ENCODE peak calls at places on chromosomes 12 and 14, in seven cellular contexts. H, R, I, S, V, Y and W are unnamed samples.

GRCh38 chr12:123519151-123520001 is 14.1 kb downstream of the RILPL1 start:
- DNase-seq in H (peak), R (peak), I (peak), S (no peak), V (no peak), Y (peak), W (peak)

GRCh38 chr14:59425322-59425945 is 39.7 kb downstream of the GPR135 start:
- DNase-seq in H (peak), R (peak), I (peak), S (no peak), V (no peak), Y (peak), W (no peak)

GRCh38 chr12:106021516-106021915 is 117.2 kb downstream of the NUAK1 start:
- DNase-seq in H (no peak), R (peak), I (no peak), S (no peak), V (no peak), Y (peak), W (no peak)

GRCh38 chr12:13588574-13588973 is 392.0 kb downstream of the EMP1 start:
- DNase-seq in H (no peak), R (no peak), I (no peak), S (no peak), V (no peak), Y (no peak), W (no peak)

GRCh38 chr14:96083667-96084320 is 44.6 kb downstream of the C14orf132 start:
- DNase-seq in H (no peak), R (no peak), I (no peak), S (no peak), V (no peak), Y (no peak), W (no peak)

GRCh38 chr14:30985796-30986195 is 39.7 kb upstream of the AP4S1 start:
- DNase-seq in H (peak), R (no peak), I (no peak), S (no peak), V (no peak), Y (no peak), W (no peak)

GRCh38 chr14:105211086-105211757 is 30.1 kb upstream of the NUDT14 start:
- DNase-seq in H (no peak), R (no peak), I (no peak), S (no peak), V (no peak), Y (no peak), W (no peak)

GRCh38 chr12:2984698-2985097 is 25.5 kb downstream of the TEAD4 start:
- DNase-seq in H (no peak), R (no peak), I (no peak), S (no peak), V (no peak), Y (no peak), W (no peak)

GRCh38 chr14:96574633-96575191 is 72.5 kb downstream of the PAPOLA start:
- DNase-seq in H (peak), R (no peak), I (no peak), S (no peak), V (no peak), Y (no peak), W (no peak)

GRCh38 chr14:59044707-59045106 is 143.8 kb upstream of the DAAM1 start:
- DNase-seq in H (no peak), R (peak), I (no peak), S (no peak), V (no peak), Y (no peak), W (peak)

GRCh38 chr14:65173973-65174693 is 71.8 kb upstream of the MAX start:
- DNase-seq in H (no peak), R (peak), I (peak), S (peak), V (peak), Y (no peak), W (no peak)

GRCh38 chr12:38151991-38152700 is 164.4 kb upstream of the ALG10B start:
- DNase-seq in H (no peak), R (no peak), I (no peak), S (no peak), V (no peak), Y (no peak), W (no peak)

GRCh38 chr14:84442481-84442880 is 1087.5 kb upstream of the FLRT2 start:
- DNase-seq in H (no peak), R (no peak), I (no peak), S (no peak), V (no peak), Y (no peak), W (no peak)

GRCh38 chr14:85319998-85320397 is 209.9 kb upstream of the FLRT2 start:
- DNase-seq in H (peak), R (no peak), I (no peak), S (no peak), V (no peak), Y (peak), W (no peak)

GRCh38 chr12:72267974-72268373 is 4.2 kb upstream of the TRHDE start:
- DNase-seq in H (peak), R (peak), I (no peak), S (no peak), V (no peak), Y (no peak), W (no peak)

GRCh38 chr12:39723831-39724230 is 104.2 kb upstream of the ABCD2 start:
- DNase-seq in H (no peak), R (peak), I (peak), S (no peak), V (no peak), Y (peak), W (peak)

GRCh38 chr12:62600038-62600437 is 133.4 kb downstream of the MON2 start:
- DNase-seq in H (no peak), R (no peak), I (no peak), S (no peak), V (no peak), Y (peak), W (no peak)
- H3K18ac ChIP-seq in H (no peak), R (no peak), I (no peak), S (no peak), V (no peak), Y (no peak), W (no peak)

GRCh38 chr12:44851586-44851985 is 24.5 kb downstream of the NELL2 start:
- DNase-seq in H (no peak), R (no peak), I (no peak), S (no peak), V (no peak), Y (no peak), W (no peak)
- H3K18ac ChIP-seq in H (no peak), R (no peak), I (no peak), S (no peak), V (no peak), Y (no peak), W (no peak)

GRCh38 chr12:16229676-16230075 is 47.8 kb downstream of the SLC15A5 start:
- DNase-seq in H (no peak), R (no peak), I (no peak), S (no peak), V (no peak), Y (no peak), W (no peak)
- H3K18ac ChIP-seq in H (no peak), R (no peak), I (no peak), S (no peak), V (no peak), Y (no peak), W (no peak)

GRCh38 chr14:53432378-53432802 is 279.3 kb upstream of the DDHD1 start:
- DNase-seq in H (peak), R (peak), I (peak), S (peak), V (peak), Y (peak), W (peak)

GRCh38 chr14:53441789-53442188 is 288.7 kb upstream of the DDHD1 start:
- DNase-seq in H (no peak), R (no peak), I (no peak), S (no peak), V (no peak), Y (no peak), W (no peak)

DNA sequence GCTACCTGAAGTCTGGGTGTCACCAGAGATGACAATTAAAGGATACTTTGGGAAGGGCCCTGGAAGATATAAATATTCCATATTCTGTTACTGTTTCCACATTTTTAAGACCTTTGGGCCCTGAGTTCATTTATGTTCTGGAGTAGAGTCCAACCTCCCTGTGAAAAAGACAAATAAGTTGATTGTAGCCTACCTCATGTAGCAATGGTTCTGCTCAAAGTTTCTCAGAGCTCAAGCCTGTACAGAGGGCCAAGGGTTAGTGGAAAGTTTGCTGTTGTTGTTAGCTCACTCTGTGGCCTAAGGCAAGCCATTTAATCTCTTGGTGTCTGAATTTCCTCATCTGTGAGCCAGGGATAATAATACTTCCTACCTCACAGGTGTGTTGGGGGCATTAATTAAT is 284.7 kb upstream of the DDHD1 start:
- DNase-seq in H (no peak), R (no peak), I (no peak), S (no peak), V (no peak), Y (no peak), W (no peak)
- H3K18ac ChIP-seq in H (no peak), R (no peak), I (no peak), S (no peak), V (no peak), Y (no peak), W (no peak)

DNA sequence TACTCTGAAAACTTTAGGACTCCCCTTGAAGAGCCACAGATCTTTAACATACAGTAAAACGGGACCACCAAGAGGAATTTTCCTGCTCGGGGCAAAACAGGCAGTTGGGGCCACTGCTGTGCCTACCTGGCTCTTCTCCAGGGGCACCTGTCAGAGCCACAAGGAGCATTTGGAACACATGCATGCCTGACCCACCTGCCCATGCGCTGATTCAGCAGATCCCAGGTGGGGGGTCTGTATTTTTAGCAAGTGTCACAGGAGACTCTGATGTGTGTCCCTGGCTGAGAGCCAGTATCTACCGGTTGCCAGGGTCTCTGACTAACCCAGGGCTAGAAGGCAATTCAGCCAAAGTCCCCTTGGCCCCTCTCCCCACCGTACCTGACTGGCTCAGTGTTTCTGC is 6.5 kb downstream of the CTDSP2 start:
- DNase-seq in H (no peak), R (no peak), I (no peak), S (no peak), V (no peak), Y (no peak), W (no peak)
- H3K18ac ChIP-seq in H (no peak), R (no peak), I (no peak), S (peak), V (no peak), Y (no peak), W (no peak)

DNA sequence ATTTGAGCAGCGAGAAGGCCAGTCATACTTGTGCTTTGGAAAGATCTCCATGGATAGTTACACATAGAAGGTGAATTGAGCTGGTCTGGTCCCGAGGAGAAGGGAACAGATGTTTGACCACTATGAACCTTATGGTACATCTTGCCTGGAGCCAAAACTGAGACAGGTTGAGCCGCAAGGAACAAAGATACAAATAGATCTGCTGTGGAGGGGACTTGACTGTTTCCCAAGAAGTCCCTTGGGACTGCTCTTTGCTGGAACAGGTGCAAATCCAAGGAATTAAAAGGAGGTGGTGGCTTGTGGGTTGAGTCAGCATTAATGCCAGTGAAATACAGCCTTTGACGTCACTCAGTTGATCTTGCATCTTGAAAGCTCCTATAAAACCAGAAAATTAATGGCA is 68.8 kb upstream of the PRIMA1 start:
- DNase-seq in H (no peak), R (no peak), I (no peak), S (no peak), V (no peak), Y (no peak), W (no peak)
- H3K18ac ChIP-seq in H (no peak), R (no peak), I (no peak), S (no peak), V (peak), Y (no peak), W (no peak)

DNA sequence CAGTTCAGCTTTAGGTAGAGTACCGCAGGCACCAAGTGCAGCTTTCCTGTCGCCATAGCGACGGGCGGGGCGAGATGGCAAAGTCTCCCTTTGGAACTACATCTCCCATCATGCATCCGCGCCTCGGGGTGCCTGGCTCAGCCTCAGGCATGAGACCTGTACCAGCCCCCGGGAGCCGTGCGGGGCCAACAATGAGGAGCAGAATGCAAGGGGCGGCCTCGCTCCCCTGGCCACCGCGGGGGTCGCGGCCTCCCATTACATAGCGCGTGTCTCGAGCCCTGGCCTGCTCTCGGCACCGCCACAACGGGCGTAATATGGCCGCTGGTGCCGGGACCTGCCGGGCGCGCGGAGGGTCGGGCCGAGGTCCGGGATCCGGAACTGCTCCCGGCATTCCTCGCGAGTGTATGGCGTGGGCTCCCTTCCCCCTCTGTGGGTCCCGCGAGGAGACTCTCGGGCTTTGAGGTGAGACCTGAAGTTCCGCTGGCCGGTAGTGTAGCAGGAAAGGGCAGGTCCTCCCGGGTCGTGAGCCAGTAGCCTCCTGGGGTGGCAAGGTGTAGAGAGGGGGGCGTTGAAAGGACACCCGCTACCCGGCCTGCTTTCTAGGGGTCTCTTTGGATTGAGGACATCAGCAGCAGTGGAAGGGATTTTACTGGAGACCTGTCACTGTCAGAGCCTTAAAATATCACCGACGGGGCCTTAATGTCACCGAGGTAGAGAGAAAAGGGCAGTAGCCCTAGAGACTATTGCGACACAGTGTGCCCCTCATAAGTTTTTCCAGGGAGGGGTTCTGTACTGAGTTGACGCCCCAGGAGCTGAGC is at the start of gene THTPA:
- DNase-seq in H (peak), R (peak), I (peak), S (peak), V (peak), Y (peak), W (peak)
- H3K18ac ChIP-seq in H (peak), R (peak), I (peak), S (peak), V (peak), Y (peak), W (peak)

DNA sequence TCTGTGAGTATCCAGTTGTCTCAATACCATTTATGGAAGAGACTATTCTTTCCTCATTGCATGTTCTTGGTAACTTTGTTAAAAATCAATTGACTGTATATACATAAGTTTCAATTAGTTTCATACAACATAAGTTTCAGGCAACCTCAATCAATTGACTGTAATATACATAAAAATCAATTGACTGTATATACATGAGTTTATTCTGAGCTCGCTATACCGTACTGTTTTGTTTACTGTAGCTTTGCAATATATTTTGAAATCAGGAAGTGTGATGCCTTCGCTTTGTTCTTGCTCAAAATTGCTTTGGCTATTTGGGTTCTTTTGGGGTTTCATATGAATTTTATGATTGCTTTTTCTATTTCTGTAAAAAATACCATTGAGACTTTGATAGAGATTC is 392.0 kb downstream of the BTG1 start:
- DNase-seq in H (no peak), R (no peak), I (no peak), S (no peak), V (no peak), Y (no peak), W (no peak)
- H3K18ac ChIP-seq in H (no peak), R (no peak), I (no peak), S (no peak), V (no peak), Y (no peak), W (no peak)